ENCODE peak calls at places on chromosomes 7 and 10, in eight cellular contexts. One of them, this sample, is unnamed.

GRCh38 chr10:10891437-10891836 is 126.2 kb upstream of the CELF2 start:
- DNase-seq in IMR-90: peak
- DNase-seq in right lobe of liver: no peak
- DNase-seq in thoracic aorta: no peak
- DNase-seq in WERI-Rb-1: no peak
- DNase-seq in HepG2: no peak
- DNase-seq in tibial nerve: no peak
- DNase-seq in mesendoderm: peak
- DNase-seq in this sample: no peak

GRCh38 chr10:72425133-72425532 is 70.4 kb upstream of the DNAJB12 start:
- DNase-seq in IMR-90: no peak
- DNase-seq in right lobe of liver: no peak
- DNase-seq in thoracic aorta: no peak
- DNase-seq in WERI-Rb-1: no peak
- DNase-seq in HepG2: peak
- DNase-seq in tibial nerve: no peak
- DNase-seq in mesendoderm: no peak
- DNase-seq in this sample: peak

GRCh38 chr10:28564905-28565304 is 32.0 kb downstream of the WAC start:
- DNase-seq in IMR-90: peak
- DNase-seq in right lobe of liver: no peak
- DNase-seq in thoracic aorta: no peak
- DNase-seq in WERI-Rb-1: no peak
- DNase-seq in HepG2: no peak
- DNase-seq in tibial nerve: no peak
- DNase-seq in mesendoderm: no peak
- DNase-seq in this sample: no peak

GRCh38 chr7:107564553-107565298 is 955 bp downstream of the DUS4L start:
- DNase-seq in IMR-90: peak
- DNase-seq in right lobe of liver: no peak
- DNase-seq in thoracic aorta: no peak
- DNase-seq in WERI-Rb-1: no peak
- DNase-seq in HepG2: no peak
- DNase-seq in tibial nerve: no peak
- DNase-seq in mesendoderm: peak
- DNase-seq in this sample: no peak

GRCh38 chr7:66206116-66206908 is 1.2 kb downstream of the TPST1 start:
- DNase-seq in IMR-90: no peak
- DNase-seq in right lobe of liver: no peak
- DNase-seq in thoracic aorta: no peak
- DNase-seq in WERI-Rb-1: no peak
- DNase-seq in HepG2: no peak
- DNase-seq in tibial nerve: no peak
- DNase-seq in mesendoderm: no peak
- DNase-seq in this sample: no peak

GRCh38 chr7:25359471-25360059 is 131.3 kb upstream of the NPVF start:
- DNase-seq in IMR-90: no peak
- DNase-seq in right lobe of liver: no peak
- DNase-seq in thoracic aorta: no peak
- DNase-seq in WERI-Rb-1: no peak
- DNase-seq in HepG2: no peak
- DNase-seq in tibial nerve: no peak
- DNase-seq in mesendoderm: peak
- DNase-seq in this sample: no peak

GRCh38 chr7:105782391-105783063 is 93.9 kb downstream of the ATXN7L1 start:
- DNase-seq in IMR-90: peak
- DNase-seq in right lobe of liver: no peak
- DNase-seq in thoracic aorta: no peak
- DNase-seq in WERI-Rb-1: no peak
- DNase-seq in HepG2: no peak
- DNase-seq in tibial nerve: peak
- DNase-seq in mesendoderm: no peak
- DNase-seq in this sample: no peak

GRCh38 chr7:43362652-43363428 is 220.1 kb upstream of the STK17A start:
- DNase-seq in IMR-90: peak
- DNase-seq in right lobe of liver: no peak
- DNase-seq in thoracic aorta: no peak
- DNase-seq in WERI-Rb-1: peak
- DNase-seq in HepG2: no peak
- DNase-seq in tibial nerve: peak
- DNase-seq in mesendoderm: peak
- DNase-seq in this sample: no peak

GRCh38 chr7:73811760-73812168 is 19.0 kb upstream of the CLDN4 start:
- DNase-seq in IMR-90: peak
- DNase-seq in right lobe of liver: peak
- DNase-seq in thoracic aorta: no peak
- DNase-seq in WERI-Rb-1: peak
- DNase-seq in HepG2: peak
- DNase-seq in tibial nerve: peak
- DNase-seq in mesendoderm: peak
- DNase-seq in this sample: no peak

GRCh38 chr7:1309290-1309689 is 76.6 kb downstream of the UNCX start:
- DNase-seq in IMR-90: no peak
- DNase-seq in right lobe of liver: no peak
- DNase-seq in thoracic aorta: no peak
- DNase-seq in WERI-Rb-1: no peak
- DNase-seq in HepG2: no peak
- DNase-seq in tibial nerve: no peak
- DNase-seq in mesendoderm: no peak
- DNase-seq in this sample: no peak

GRCh38 chr10:51176976-51177690 is 102.8 kb downstream of the PRKG1 start:
- DNase-seq in IMR-90: peak
- DNase-seq in right lobe of liver: no peak
- DNase-seq in thoracic aorta: no peak
- DNase-seq in WERI-Rb-1: no peak
- DNase-seq in HepG2: no peak
- DNase-seq in tibial nerve: no peak
- DNase-seq in mesendoderm: no peak
- DNase-seq in this sample: no peak

GRCh38 chr7:34417781-34418180 is 240.2 kb upstream of the NPSR1 start:
- DNase-seq in IMR-90: no peak
- DNase-seq in right lobe of liver: no peak
- DNase-seq in thoracic aorta: no peak
- DNase-seq in WERI-Rb-1: no peak
- DNase-seq in HepG2: no peak
- DNase-seq in tibial nerve: no peak
- DNase-seq in mesendoderm: no peak
- DNase-seq in this sample: no peak

GRCh38 chr10:29279779-29280535 is 8.9 kb upstream of the LYZL1 start:
- DNase-seq in IMR-90: no peak
- DNase-seq in right lobe of liver: no peak
- DNase-seq in thoracic aorta: no peak
- DNase-seq in WERI-Rb-1: no peak
- DNase-seq in HepG2: no peak
- DNase-seq in tibial nerve: no peak
- DNase-seq in mesendoderm: no peak
- DNase-seq in this sample: no peak

GRCh38 chr7:103432713-103433112 is 13.3 kb downstream of the SLC26A5 start:
- DNase-seq in IMR-90: no peak
- DNase-seq in right lobe of liver: no peak
- DNase-seq in thoracic aorta: no peak
- DNase-seq in WERI-Rb-1: no peak
- DNase-seq in HepG2: no peak
- DNase-seq in tibial nerve: no peak
- DNase-seq in mesendoderm: no peak
- DNase-seq in this sample: no peak

GRCh38 chr7:42104231-42104630 is 132.8 kb downstream of the GLI3 start:
- DNase-seq in IMR-90: no peak
- DNase-seq in right lobe of liver: no peak
- DNase-seq in thoracic aorta: no peak
- DNase-seq in WERI-Rb-1: no peak
- DNase-seq in HepG2: no peak
- DNase-seq in tibial nerve: no peak
- DNase-seq in mesendoderm: no peak
- DNase-seq in this sample: no peak

GRCh38 chr10:17423641-17424186 is 30.7 kb downstream of the ST8SIA6 start:
- DNase-seq in IMR-90: no peak
- DNase-seq in right lobe of liver: no peak
- DNase-seq in thoracic aorta: no peak
- DNase-seq in WERI-Rb-1: no peak
- DNase-seq in HepG2: no peak
- DNase-seq in tibial nerve: no peak
- DNase-seq in mesendoderm: no peak
- DNase-seq in this sample: no peak

GRCh38 chr7:46032353-46032752 is 111.3 kb upstream of the IGFBP3 start:
- DNase-seq in IMR-90: no peak
- DNase-seq in right lobe of liver: no peak
- DNase-seq in thoracic aorta: no peak
- DNase-seq in WERI-Rb-1: no peak
- DNase-seq in HepG2: peak
- DNase-seq in tibial nerve: no peak
- DNase-seq in mesendoderm: no peak
- DNase-seq in this sample: no peak

GRCh38 chr7:151679868-151680534 is 160.3 kb upstream of the RHEB start:
- DNase-seq in IMR-90: no peak
- DNase-seq in right lobe of liver: no peak
- DNase-seq in thoracic aorta: no peak
- DNase-seq in WERI-Rb-1: no peak
- DNase-seq in HepG2: no peak
- DNase-seq in tibial nerve: no peak
- DNase-seq in mesendoderm: no peak
- DNase-seq in this sample: no peak
- H3K27ac ChIP-seq in IMR-90: no peak
- H3K27ac ChIP-seq in right lobe of liver: no peak
- H3K27ac ChIP-seq in thoracic aorta: peak
- H3K27ac ChIP-seq in WERI-Rb-1: no peak
- H3K27ac ChIP-seq in HepG2: no peak
- H3K27ac ChIP-seq in tibial nerve: peak
- H3K27ac ChIP-seq in mesendoderm: no peak
- H3K27ac ChIP-seq in this sample: peak

GRCh38 chr7:101251871-101252659 is 7.2 kb upstream of the FIS1 start:
- DNase-seq in IMR-90: peak
- DNase-seq in right lobe of liver: peak
- DNase-seq in thoracic aorta: peak
- DNase-seq in WERI-Rb-1: peak
- DNase-seq in HepG2: peak
- DNase-seq in tibial nerve: peak
- DNase-seq in mesendoderm: peak
- DNase-seq in this sample: peak
- H3K27ac ChIP-seq in IMR-90: peak
- H3K27ac ChIP-seq in right lobe of liver: peak
- H3K27ac ChIP-seq in thoracic aorta: peak
- H3K27ac ChIP-seq in WERI-Rb-1: peak
- H3K27ac ChIP-seq in HepG2: peak
- H3K27ac ChIP-seq in tibial nerve: peak
- H3K27ac ChIP-seq in mesendoderm: no peak
- H3K27ac ChIP-seq in this sample: peak

DNA sequence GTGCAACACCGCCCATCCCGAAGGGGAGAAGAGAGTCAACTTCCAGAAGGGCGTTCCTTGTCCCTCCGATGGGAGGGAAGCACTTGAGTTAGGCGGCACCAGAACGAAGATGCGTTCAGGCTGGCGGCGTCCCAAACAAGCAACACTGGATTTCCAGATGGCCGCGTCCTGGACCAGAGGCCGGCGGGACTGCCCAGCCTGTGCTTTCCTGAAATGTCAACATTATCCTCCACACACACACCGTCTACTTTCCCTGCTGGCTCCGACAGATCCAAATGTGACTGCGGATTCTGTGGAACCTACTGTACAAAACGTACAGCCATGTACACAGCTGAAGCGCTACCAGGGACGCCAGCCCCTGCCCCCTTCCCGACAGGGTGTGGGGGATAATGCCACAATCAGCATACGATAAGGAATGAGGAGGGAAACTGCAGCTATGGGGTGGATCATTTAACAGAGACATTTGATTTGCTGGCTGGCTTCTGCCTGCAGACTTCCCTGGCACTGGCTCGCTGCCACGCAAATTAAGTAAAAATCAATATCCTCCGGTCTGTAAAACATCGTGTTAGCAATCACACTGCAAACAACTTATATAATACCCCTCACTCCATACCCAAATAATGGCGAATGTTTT is 82.1 kb downstream of the ZRANB1 start:
- DNase-seq in IMR-90: no peak
- DNase-seq in right lobe of liver: peak
- DNase-seq in thoracic aorta: no peak
- DNase-seq in WERI-Rb-1: peak
- DNase-seq in HepG2: no peak
- DNase-seq in tibial nerve: peak
- DNase-seq in mesendoderm: no peak
- DNase-seq in this sample: no peak
- H3K27ac ChIP-seq in IMR-90: no peak
- H3K27ac ChIP-seq in right lobe of liver: peak
- H3K27ac ChIP-seq in thoracic aorta: peak
- H3K27ac ChIP-seq in WERI-Rb-1: peak
- H3K27ac ChIP-seq in HepG2: no peak
- H3K27ac ChIP-seq in tibial nerve: peak
- H3K27ac ChIP-seq in mesendoderm: no peak
- H3K27ac ChIP-seq in this sample: no peak

GRCh38 chr10:89593043-89593442 is 52.0 kb downstream of the PANK1 start:
- DNase-seq in IMR-90: no peak
- DNase-seq in right lobe of liver: no peak
- DNase-seq in thoracic aorta: no peak
- DNase-seq in WERI-Rb-1: no peak
- DNase-seq in HepG2: no peak
- DNase-seq in tibial nerve: no peak
- DNase-seq in mesendoderm: no peak
- DNase-seq in this sample: no peak

GRCh38 chr10:89591796-89592271 is 53.2 kb downstream of the PANK1 start:
- DNase-seq in IMR-90: peak
- DNase-seq in right lobe of liver: peak
- DNase-seq in thoracic aorta: no peak
- DNase-seq in WERI-Rb-1: no peak
- DNase-seq in HepG2: no peak
- DNase-seq in tibial nerve: peak
- DNase-seq in mesendoderm: no peak
- DNase-seq in this sample: no peak

GRCh38 chr10:89592539-89592938 is 52.5 kb downstream of the PANK1 start:
- DNase-seq in IMR-90: no peak
- DNase-seq in right lobe of liver: no peak
- DNase-seq in thoracic aorta: no peak
- DNase-seq in WERI-Rb-1: no peak
- DNase-seq in HepG2: no peak
- DNase-seq in tibial nerve: no peak
- DNase-seq in mesendoderm: no peak
- DNase-seq in this sample: no peak

GRCh38 chr10:89590326-89590725 is 54.7 kb downstream of the PANK1 start:
- DNase-seq in IMR-90: no peak
- DNase-seq in right lobe of liver: no peak
- DNase-seq in thoracic aorta: no peak
- DNase-seq in WERI-Rb-1: no peak
- DNase-seq in HepG2: no peak
- DNase-seq in tibial nerve: no peak
- DNase-seq in mesendoderm: no peak
- DNase-seq in this sample: no peak

DNA sequence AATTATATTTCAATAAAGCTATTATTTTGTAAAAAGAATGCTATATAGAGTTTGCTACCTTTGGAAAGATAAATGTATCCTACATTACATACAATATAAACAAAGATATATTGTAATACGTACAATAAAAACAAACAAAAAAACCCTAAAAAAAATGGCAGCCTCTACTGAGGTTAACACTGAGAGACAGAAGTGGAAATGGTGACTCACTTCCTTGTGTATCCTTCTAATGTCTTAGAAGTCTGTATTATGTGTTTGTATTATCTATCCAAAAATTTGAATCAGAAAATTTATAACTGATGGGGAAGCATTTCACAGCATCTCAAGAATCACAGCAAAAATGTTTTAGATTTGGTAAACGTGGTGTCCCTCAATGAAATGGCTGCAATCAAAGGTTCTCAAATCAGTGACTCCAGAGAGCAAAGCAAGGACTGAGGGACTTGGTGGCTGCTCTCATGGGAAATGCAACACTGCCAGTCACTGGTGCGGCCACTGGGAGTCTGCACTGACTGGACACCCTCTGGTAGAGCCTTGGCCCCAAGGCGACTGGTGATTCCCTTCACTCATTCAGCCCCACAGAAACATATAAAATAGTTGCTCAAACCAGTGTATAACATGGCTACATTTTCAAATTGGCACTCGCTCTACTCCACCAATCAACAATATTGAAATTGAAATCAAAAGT is 53.8 kb downstream of the PANK1 start:
- DNase-seq in IMR-90: peak
- DNase-seq in right lobe of liver: peak
- DNase-seq in thoracic aorta: no peak
- DNase-seq in WERI-Rb-1: no peak
- DNase-seq in HepG2: no peak
- DNase-seq in tibial nerve: no peak
- DNase-seq in mesendoderm: no peak
- DNase-seq in this sample: no peak
- H3K27ac ChIP-seq in IMR-90: peak
- H3K27ac ChIP-seq in right lobe of liver: peak
- H3K27ac ChIP-seq in thoracic aorta: no peak
- H3K27ac ChIP-seq in WERI-Rb-1: no peak
- H3K27ac ChIP-seq in HepG2: peak
- H3K27ac ChIP-seq in tibial nerve: peak
- H3K27ac ChIP-seq in mesendoderm: no peak
- H3K27ac ChIP-seq in this sample: no peak